ENCODE peak calls at places on chromosomes 4 and X, in four cellular contexts. V, L, M and K are unnamed samples.

GRCh38 chr4:10078481-10079233 is 37.9 kb downstream of the WDR1 start:
- DNase-seq in V (no peak), L (no peak), M (no peak), K (no peak)

GRCh38 chrX:70336767-70337166 is 46.9 kb downstream of the KIF4A start:
- DNase-seq in V (no peak), L (no peak), M (no peak), K (no peak)

GRCh38 chrX:40201486-40201885 is 103.7 kb upstream of the BCOR start:
- DNase-seq in V (no peak), L (no peak), M (no peak), K (no peak)

GRCh38 chr4:6263541-6264540 is 5.8 kb upstream of the WFS1 start:
- DNase-seq in V (peak), L (peak), M (peak), K (peak)

GRCh38 chr4:77240469-77241066 is 83.6 kb downstream of the CCNG2 start:
- DNase-seq in V (peak), L (peak), M (peak), K (peak)

GRCh38 chr4:51842167-51842553 is 793 bp upstream of the DCUN1D4 start:
- DNase-seq in V (no peak), L (peak), M (peak), K (no peak)

GRCh38 chr4:57085278-57085677 is 24.9 kb downstream of the IGFBP7 start:
- DNase-seq in V (no peak), L (no peak), M (no peak), K (no peak)

GRCh38 chr4:150004481-150004880 is 73.8 kb upstream of the DCLK2 start:
- DNase-seq in V (peak), L (peak), M (no peak), K (peak)

GRCh38 chr4:33722800-33723511 is 2521.4 kb downstream of the ARAP2 start:
- DNase-seq in V (peak), L (no peak), M (no peak), K (no peak)

GRCh38 chrX:69031971-69032391 is 133.3 kb downstream of the PJA1 start:
- DNase-seq in V (no peak), L (no peak), M (no peak), K (no peak)

GRCh38 chrX:13069771-13070410 is 25.5 kb upstream of the FAM9C start:
- DNase-seq in V (no peak), L (no peak), M (no peak), K (peak)

GRCh38 chr4:41122775-41123174 is 91.6 kb downstream of the APBB2 start:
- DNase-seq in V (no peak), L (no peak), M (no peak), K (no peak)

GRCh38 chrX:130174051-130174704 is 2.4 kb downstream of the RAB33A start:
- DNase-seq in V (peak), L (no peak), M (peak), K (peak)

GRCh38 chr4:2352171-2352570 is 66.3 kb downstream of the ZFYVE28 start:
- DNase-seq in V (no peak), L (no peak), M (no peak), K (no peak)

GRCh38 chr4:87901426-87901825 is 68.7 kb downstream of the MEPE start:
- DNase-seq in V (peak), L (no peak), M (no peak), K (peak)

GRCh38 chrX:109934434-109934833 is 68.5 kb upstream of the TMEM164 start:
- DNase-seq in V (peak), L (no peak), M (no peak), K (peak)

GRCh38 chrX:150599226-150599625 is 30.8 kb downstream of the MTM1 start:
- DNase-seq in V (no peak), L (no peak), M (no peak), K (no peak)

GRCh38 chr4:101356928-101357327 is 9.6 kb upstream of the PPP3CA start:
- DNase-seq in V (peak), L (no peak), M (no peak), K (peak)

GRCh38 chr4:185384877-185385465 is 10.8 kb downstream of the LRP2BP start:
- DNase-seq in V (peak), L (no peak), M (no peak), K (no peak)

GRCh38 chr4:83022724-83023427 is 12.1 kb upstream of the COPS4 start:
- DNase-seq in V (no peak), L (no peak), M (no peak), K (peak)

GRCh38 chr4:14247767-14248166 is 620.2 kb upstream of the BOD1L1 start:
- DNase-seq in V (no peak), L (peak), M (no peak), K (no peak)
- H3K4me3 ChIP-seq in V (no peak), L (no peak), M (no peak), K (no peak)

GRCh38 chrX:15600071-15600470 is 689 bp downstream of the ACE2 start:
- DNase-seq in V (no peak), L (no peak), M (no peak), K (no peak)

GRCh38 chrX:15598031-15598430 is 2.7 kb downstream of the ACE2 start:
- DNase-seq in V (no peak), L (peak), M (no peak), K (no peak)

DNA sequence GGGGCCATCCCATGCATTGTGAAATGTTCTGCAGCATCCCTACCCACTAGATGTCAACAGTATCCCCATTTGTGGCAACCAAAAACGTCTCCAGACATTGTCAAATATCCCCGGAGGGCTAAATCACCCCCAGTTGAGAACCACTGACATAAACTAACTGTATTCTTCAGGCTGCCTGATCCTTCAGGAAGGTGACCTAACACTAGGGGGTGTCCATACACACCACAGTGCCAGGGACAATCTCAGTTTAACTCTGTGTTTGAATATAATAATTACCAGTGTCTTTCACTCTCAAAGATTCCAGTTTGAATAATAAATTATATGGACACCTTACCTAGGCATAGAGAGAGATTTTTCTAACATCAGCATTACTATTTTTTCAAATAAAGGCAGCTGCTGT is 6.4 kb downstream of the ACE2 start:
- DNase-seq in V (no peak), L (peak), M (no peak), K (no peak)
- TF ChIP-seq CTCF in V (peak), L (no peak), M (peak), K (peak)

GRCh38 chr4:75668596-75668995 is 4.6 kb downstream of the G3BP2 start:
- DNase-seq in V (no peak), L (no peak), M (no peak), K (no peak)
- H3K4me3 ChIP-seq in V (no peak), L (peak), M (no peak), K (no peak)

GRCh38 chr4:134024251-134024650 is 177.3 kb downstream of the PABPC4L start:
- DNase-seq in V (peak), L (peak), M (no peak), K (no peak)
- TF ChIP-seq CTCF in V (peak), L (peak), M (no peak), K (peak)

DNA sequence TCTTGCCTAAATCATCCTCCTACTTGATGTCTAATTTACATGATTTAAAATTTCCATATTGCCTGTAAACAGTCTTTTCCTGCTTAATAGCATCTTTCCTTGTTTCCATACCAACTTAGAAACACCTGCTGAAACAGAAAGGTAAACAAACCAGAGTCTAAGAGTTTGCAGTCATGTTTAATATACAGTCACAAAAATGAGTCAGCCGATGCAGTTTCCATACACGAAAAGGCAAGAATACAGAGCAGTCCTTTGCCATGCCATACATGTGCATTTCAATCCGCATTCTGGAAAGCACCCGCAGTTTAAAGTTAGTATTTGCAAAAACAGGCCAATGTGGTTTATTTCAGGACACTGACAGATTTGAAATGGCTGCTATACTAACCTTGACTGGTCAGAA is 32.1 kb downstream of the ASB5 start:
- DNase-seq in V (no peak), L (no peak), M (no peak), K (no peak)
- H3K4me3 ChIP-seq in V (no peak), L (no peak), M (peak), K (no peak)

DNA sequence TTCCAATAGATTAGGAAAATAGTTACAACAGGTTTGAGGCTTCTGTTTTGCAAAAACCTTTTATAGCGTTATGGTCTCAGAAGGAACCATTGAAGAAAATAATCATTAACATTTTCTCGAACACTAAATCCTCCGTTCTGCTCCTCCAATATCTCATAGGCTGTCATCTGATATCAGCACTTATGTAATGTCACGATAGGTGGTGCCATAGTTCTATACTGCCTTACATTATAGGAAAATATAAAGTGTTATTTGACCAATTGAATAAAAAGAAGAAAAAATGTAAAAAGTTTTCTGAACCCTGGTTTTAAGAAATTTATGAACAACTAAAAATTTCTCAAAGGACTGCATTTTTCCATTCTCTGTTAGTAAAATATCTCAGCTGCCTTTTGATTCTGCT is 291.4 kb downstream of the RPA4 start:
- DNase-seq in V (no peak), L (no peak), M (no peak), K (no peak)
- TF ChIP-seq CTCF in V (no peak), L (no peak), M (no peak), K (no peak)

DNA sequence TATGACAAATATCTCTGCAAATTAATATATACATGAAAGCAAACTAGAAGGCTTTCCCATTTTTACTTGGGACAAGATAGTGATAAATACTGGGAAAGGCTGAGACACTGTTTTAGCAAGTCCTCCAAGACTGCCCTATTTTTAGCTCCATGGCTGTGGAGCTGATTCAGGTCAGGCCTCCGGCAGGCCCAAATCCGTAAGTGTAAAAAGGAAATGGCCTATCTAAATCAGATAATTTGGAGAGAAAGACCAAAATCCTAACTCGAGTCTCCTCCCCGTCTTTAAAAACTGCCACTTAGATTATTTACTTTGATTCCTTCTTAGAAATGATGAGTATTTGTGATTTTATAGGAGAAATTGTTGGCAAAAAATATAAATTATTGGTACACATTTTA is 2.9 kb downstream of the OTUD4 start:
- DNase-seq in V (peak), L (peak), M (no peak), K (peak)
- H3K4me3 ChIP-seq in V (peak), L (peak), M (peak), K (peak)

DNA sequence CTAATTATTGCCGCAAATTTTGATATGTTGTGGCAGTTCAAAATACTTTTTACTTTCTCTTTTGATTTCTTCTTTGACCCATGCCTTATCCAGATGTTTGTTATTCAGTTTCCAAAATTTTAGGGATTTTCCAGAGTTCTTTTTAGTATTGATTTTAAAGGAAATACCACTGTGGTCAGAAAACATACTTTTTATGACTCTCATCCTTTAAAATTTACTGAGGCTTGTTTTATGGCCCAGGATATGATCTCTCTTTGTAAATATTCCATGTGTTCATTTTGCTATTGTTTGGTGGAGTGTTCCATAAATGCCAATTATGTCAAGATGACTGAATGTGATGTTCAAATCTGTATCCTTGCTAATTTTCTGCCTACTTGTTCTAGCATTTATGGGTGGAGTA is 272.3 kb upstream of the DIPK2B start:
- DNase-seq in V (peak), L (no peak), M (no peak), K (peak)
- TF ChIP-seq CTCF in V (no peak), L (no peak), M (no peak), K (no peak)

GRCh38 chr4:17812125-17812524 is 1.3 kb downstream of the NCAPG start:
- DNase-seq in V (no peak), L (no peak), M (no peak), K (no peak)
- H3K4me3 ChIP-seq in V (peak), L (peak), M (no peak), K (peak)

GRCh38 chr4:48542888-48543287 is 52.8 kb downstream of the ZAR1 start:
- DNase-seq in V (no peak), L (no peak), M (no peak), K (no peak)
- TF ChIP-seq CTCF in V (no peak), L (no peak), M (no peak), K (no peak)